ENCODE peak calls at places on chromosomes 2 and 18, in six cellular contexts. One of them, this sample, is unnamed.

GRCh38 chr2:226680674-226681073 is 118.9 kb downstream of the IRS1 start:
- DNase-seq in stimulated activated CD4-positive, alpha-beta T cell treated with anti-CD3 and anti-CD28 coated beads, TNF-alpha, amount 100 ng/mL, for 4 hours: no peak
- DNase-seq in HTR-8/SVneo: no peak
- DNase-seq in MM.1S: no peak
- DNase-seq in A172: no peak
- DNase-seq in gastrocnemius medialis: no peak
- DNase-seq in this sample: no peak

GRCh38 chr2:162482463-162482862 is 138.5 kb downstream of the GCA start:
- DNase-seq in stimulated activated CD4-positive, alpha-beta T cell treated with anti-CD3 and anti-CD28 coated beads, TNF-alpha, amount 100 ng/mL, for 4 hours: no peak
- DNase-seq in HTR-8/SVneo: no peak
- DNase-seq in MM.1S: no peak
- DNase-seq in A172: no peak
- DNase-seq in gastrocnemius medialis: no peak
- DNase-seq in this sample: no peak

GRCh38 chr2:105071379-105071778 is 33.5 kb downstream of the MRPS9 start:
- DNase-seq in stimulated activated CD4-positive, alpha-beta T cell treated with anti-CD3 and anti-CD28 coated beads, TNF-alpha, amount 100 ng/mL, for 4 hours: no peak
- DNase-seq in HTR-8/SVneo: no peak
- DNase-seq in MM.1S: no peak
- DNase-seq in A172: no peak
- DNase-seq in gastrocnemius medialis: no peak
- DNase-seq in this sample: no peak

GRCh38 chr18:23307567-23308295 is 145.4 kb upstream of the RIOK3 start:
- DNase-seq in stimulated activated CD4-positive, alpha-beta T cell treated with anti-CD3 and anti-CD28 coated beads, TNF-alpha, amount 100 ng/mL, for 4 hours: no peak
- DNase-seq in HTR-8/SVneo: no peak
- DNase-seq in MM.1S: no peak
- DNase-seq in A172: peak; percentile 88
- DNase-seq in gastrocnemius medialis: no peak
- DNase-seq in this sample: no peak

GRCh38 chr2:219541611-219542180 is 1.9 kb downstream of the CHPF start:
- DNase-seq in stimulated activated CD4-positive, alpha-beta T cell treated with anti-CD3 and anti-CD28 coated beads, TNF-alpha, amount 100 ng/mL, for 4 hours: peak; percentile 77
- DNase-seq in HTR-8/SVneo: peak; percentile 75
- DNase-seq in MM.1S: peak; percentile 89
- DNase-seq in A172: no peak
- DNase-seq in gastrocnemius medialis: peak; percentile 32
- DNase-seq in this sample: no peak

GRCh38 chr2:162965151-162965550 is 126.6 kb upstream of the KCNH7 start:
- DNase-seq in stimulated activated CD4-positive, alpha-beta T cell treated with anti-CD3 and anti-CD28 coated beads, TNF-alpha, amount 100 ng/mL, for 4 hours: no peak
- DNase-seq in HTR-8/SVneo: no peak
- DNase-seq in MM.1S: no peak
- DNase-seq in A172: no peak
- DNase-seq in gastrocnemius medialis: no peak
- DNase-seq in this sample: no peak

GRCh38 chr2:184598313-184599053 is at the start of gene ZNF804A:
- DNase-seq in stimulated activated CD4-positive, alpha-beta T cell treated with anti-CD3 and anti-CD28 coated beads, TNF-alpha, amount 100 ng/mL, for 4 hours: peak; percentile 4
- DNase-seq in HTR-8/SVneo: peak; percentile 46
- DNase-seq in MM.1S: peak; percentile 73
- DNase-seq in A172: peak; percentile 39
- DNase-seq in gastrocnemius medialis: no peak
- DNase-seq in this sample: no peak

GRCh38 chr2:177538323-177538722 is 145.8 kb downstream of the AGPS start:
- DNase-seq in stimulated activated CD4-positive, alpha-beta T cell treated with anti-CD3 and anti-CD28 coated beads, TNF-alpha, amount 100 ng/mL, for 4 hours: no peak
- DNase-seq in HTR-8/SVneo: no peak
- DNase-seq in MM.1S: no peak
- DNase-seq in A172: no peak
- DNase-seq in gastrocnemius medialis: no peak
- DNase-seq in this sample: no peak

GRCh38 chr2:158994920-158995676 is 26.7 kb downstream of the TANC1 start:
- DNase-seq in stimulated activated CD4-positive, alpha-beta T cell treated with anti-CD3 and anti-CD28 coated beads, TNF-alpha, amount 100 ng/mL, for 4 hours: no peak
- DNase-seq in HTR-8/SVneo: no peak
- DNase-seq in MM.1S: peak; percentile 51
- DNase-seq in A172: no peak
- DNase-seq in gastrocnemius medialis: no peak
- DNase-seq in this sample: no peak

GRCh38 chr2:23625726-23626125 is 240.7 kb downstream of the KLHL29 start:
- DNase-seq in stimulated activated CD4-positive, alpha-beta T cell treated with anti-CD3 and anti-CD28 coated beads, TNF-alpha, amount 100 ng/mL, for 4 hours: no peak
- DNase-seq in HTR-8/SVneo: no peak
- DNase-seq in MM.1S: no peak
- DNase-seq in A172: no peak
- DNase-seq in gastrocnemius medialis: no peak
- DNase-seq in this sample: no peak

GRCh38 chr2:223027442-223027841 is 24.5 kb upstream of the KCNE4 start:
- DNase-seq in stimulated activated CD4-positive, alpha-beta T cell treated with anti-CD3 and anti-CD28 coated beads, TNF-alpha, amount 100 ng/mL, for 4 hours: no peak
- DNase-seq in HTR-8/SVneo: no peak
- DNase-seq in MM.1S: no peak
- DNase-seq in A172: peak; percentile 83
- DNase-seq in gastrocnemius medialis: no peak
- DNase-seq in this sample: no peak

GRCh38 chr2:43676322-43677050 is at the start of gene C1GALT1C1L:
- DNase-seq in stimulated activated CD4-positive, alpha-beta T cell treated with anti-CD3 and anti-CD28 coated beads, TNF-alpha, amount 100 ng/mL, for 4 hours: no peak
- DNase-seq in HTR-8/SVneo: peak; percentile 12
- DNase-seq in MM.1S: no peak
- DNase-seq in A172: peak; percentile 44
- DNase-seq in gastrocnemius medialis: peak; percentile 35
- DNase-seq in this sample: no peak

GRCh38 chr2:24594283-24594682 is 103.2 kb downstream of the NCOA1 start:
- DNase-seq in stimulated activated CD4-positive, alpha-beta T cell treated with anti-CD3 and anti-CD28 coated beads, TNF-alpha, amount 100 ng/mL, for 4 hours: no peak
- DNase-seq in HTR-8/SVneo: no peak
- DNase-seq in MM.1S: no peak
- DNase-seq in A172: no peak
- DNase-seq in gastrocnemius medialis: no peak
- DNase-seq in this sample: no peak

GRCh38 chr2:46802665-46803550 is 112.7 kb downstream of the MCFD2 start:
- DNase-seq in stimulated activated CD4-positive, alpha-beta T cell treated with anti-CD3 and anti-CD28 coated beads, TNF-alpha, amount 100 ng/mL, for 4 hours: no peak
- DNase-seq in HTR-8/SVneo: no peak
- DNase-seq in MM.1S: no peak
- DNase-seq in A172: no peak
- DNase-seq in gastrocnemius medialis: no peak
- DNase-seq in this sample: no peak

GRCh38 chr2:163595033-163595432 is 140.8 kb downstream of the FIGN start:
- DNase-seq in stimulated activated CD4-positive, alpha-beta T cell treated with anti-CD3 and anti-CD28 coated beads, TNF-alpha, amount 100 ng/mL, for 4 hours: no peak
- DNase-seq in HTR-8/SVneo: no peak
- DNase-seq in MM.1S: no peak
- DNase-seq in A172: no peak
- DNase-seq in gastrocnemius medialis: no peak
- DNase-seq in this sample: no peak

GRCh38 chr2:99756059-99756458 is 266.2 kb upstream of the REV1 start:
- DNase-seq in stimulated activated CD4-positive, alpha-beta T cell treated with anti-CD3 and anti-CD28 coated beads, TNF-alpha, amount 100 ng/mL, for 4 hours: no peak
- DNase-seq in HTR-8/SVneo: no peak
- DNase-seq in MM.1S: no peak
- DNase-seq in A172: no peak
- DNase-seq in gastrocnemius medialis: no peak
- DNase-seq in this sample: no peak

GRCh38 chr2:5546176-5546575 is 146.0 kb upstream of the SOX11 start:
- DNase-seq in stimulated activated CD4-positive, alpha-beta T cell treated with anti-CD3 and anti-CD28 coated beads, TNF-alpha, amount 100 ng/mL, for 4 hours: no peak
- DNase-seq in HTR-8/SVneo: no peak
- DNase-seq in MM.1S: no peak
- DNase-seq in A172: peak; percentile 78
- DNase-seq in gastrocnemius medialis: no peak
- DNase-seq in this sample: no peak

GRCh38 chr2:1825046-1825445 is 80.7 kb upstream of the PXDN start:
- DNase-seq in stimulated activated CD4-positive, alpha-beta T cell treated with anti-CD3 and anti-CD28 coated beads, TNF-alpha, amount 100 ng/mL, for 4 hours: no peak
- DNase-seq in HTR-8/SVneo: no peak
- DNase-seq in MM.1S: no peak
- DNase-seq in A172: no peak
- DNase-seq in gastrocnemius medialis: no peak
- DNase-seq in this sample: no peak

This sample was measured in COLO829.